ENCODE peak calls at places on chromosomes 16 and 17, in four cellular contexts. X is iris pigment epithelial cell; M is A549; O is effector CD4-positive, alpha-beta T cell. W is an unnamed sample.
A peak's percentile ranks its signal among the peaks of the same experiment; 100 is the strongest.

GRCh38 chr17:70099267-70099666 is 24.2 kb downstream of the KCNJ16 start:
- DNase-seq in X (no peak), M (no peak), O (no peak), W (no peak)

GRCh38 chr17:74408262-74408661 is 23.6 kb upstream of the GPRC5C start:
- DNase-seq in X (peak; percentile 48), M (peak; percentile 78), O (no peak), W (no peak)

GRCh38 chr17:82458885-82459424 is 414 bp downstream of the NARF start:
- DNase-seq in X (peak; percentile 54), M (no peak), O (peak; percentile 14), W (no peak)

GRCh38 chr16:48444574-48444973 is 59.4 kb upstream of the SIAH1 start:
- DNase-seq in X (peak; percentile 91), M (peak; percentile 77), O (no peak), W (no peak)

GRCh38 chr16:53664724-53665345 is 38.8 kb downstream of the RPGRIP1L start:
- DNase-seq in X (peak; percentile 85), M (no peak), O (no peak), W (no peak)

GRCh38 chr17:28865946-28866752 is 11.3 kb downstream of the ERAL1 start:
- DNase-seq in X (no peak), M (no peak), O (no peak), W (no peak)

GRCh38 chr17:76462556-76463290 is 4.7 kb upstream of the AANAT start:
- DNase-seq in X (no peak), M (no peak), O (no peak), W (no peak)

GRCh38 chr17:70520447-70520846 is 351.1 kb downstream of the KCNJ2 start:
- DNase-seq in X (no peak), M (no peak), O (no peak), W (no peak)

GRCh38 chr17:44599298-44600175 is 42.3 kb downstream of the FZD2 start:
- DNase-seq in X (peak; percentile 93), M (peak; percentile 93), O (no peak), W (no peak)

W was measured in NCI-H1048.